ENCODE peak calls at places on chromosomes 11 and 22, in four cellular contexts. One of them, this sample, is unnamed.

GRCh38 chr11:76206327-76207081 is at the start of gene WNT11:
- DNase-seq in HepG2: no peak
- DNase-seq in A549: peak
- DNase-seq in K562: peak
- DNase-seq in this sample: peak

GRCh38 chr11:19276859-19277808 is 36.4 kb upstream of the E2F8 start:
- DNase-seq in HepG2: peak
- DNase-seq in A549: peak
- DNase-seq in K562: no peak
- DNase-seq in this sample: no peak

GRCh38 chr11:104858882-104859735 is 39.2 kb downstream of the CASP12 start:
- DNase-seq in A549: no peak
- DNase-seq in HepG2: no peak
- DNase-seq in K562: no peak
- DNase-seq in this sample: no peak

GRCh38 chr22:25482868-25483639 is 81.4 kb upstream of the GRK3 start:
- DNase-seq in HepG2: no peak
- DNase-seq in A549: no peak
- DNase-seq in K562: no peak
- DNase-seq in this sample: no peak

GRCh38 chr11:126431401-126432064 is 76.0 kb downstream of the ST3GAL4 start:
- DNase-seq in A549: no peak
- DNase-seq in HepG2: peak
- DNase-seq in K562: no peak
- DNase-seq in this sample: no peak

GRCh38 chr11:32312206-32312817 is 123.0 kb downstream of the WT1 start:
- DNase-seq in K562: no peak
- DNase-seq in HepG2: no peak
- DNase-seq in A549: peak
- DNase-seq in this sample: no peak

GRCh38 chr22:20955548-20955947 is 11.5 kb upstream of the AIFM3 start:
- DNase-seq in HepG2: no peak
- DNase-seq in A549: peak
- DNase-seq in K562: no peak
- DNase-seq in this sample: no peak

GRCh38 chr22:25602924-25603323 is 38.4 kb downstream of the GRK3 start:
- DNase-seq in K562: no peak
- DNase-seq in HepG2: no peak
- DNase-seq in A549: no peak
- DNase-seq in this sample: no peak

GRCh38 chr11:19660076-19660475 is 52.6 kb upstream of the NAV2 start:
- DNase-seq in K562: peak
- DNase-seq in HepG2: peak
- DNase-seq in A549: peak
- DNase-seq in this sample: no peak

GRCh38 chr11:12414641-12415040 is 37.3 kb downstream of the PARVA start:
- DNase-seq in HepG2: no peak
- DNase-seq in K562: no peak
- DNase-seq in A549: no peak
- DNase-seq in this sample: no peak

GRCh38 chr11:113296447-113297205 is 17.8 kb upstream of the TTC12 start:
- DNase-seq in A549: no peak
- DNase-seq in HepG2: no peak
- DNase-seq in K562: no peak
- DNase-seq in this sample: no peak

GRCh38 chr11:112315861-112316739 is 55.4 kb upstream of the PLET1 start:
- DNase-seq in K562: no peak
- DNase-seq in HepG2: no peak
- DNase-seq in A549: no peak
- DNase-seq in this sample: no peak

GRCh38 chr11:111510311-111510710 is 1.9 kb downstream of the BTG4 start:
- DNase-seq in HepG2: no peak
- DNase-seq in A549: no peak
- DNase-seq in K562: no peak
- DNase-seq in this sample: no peak

GRCh38 chr11:36186340-36186739 is 102.9 kb downstream of the COMMD9 start:
- DNase-seq in K562: no peak
- DNase-seq in HepG2: no peak
- DNase-seq in A549: no peak
- DNase-seq in this sample: no peak

GRCh38 chr22:39943366-39943765 is 16.8 kb upstream of the TMA7B start:
- DNase-seq in K562: peak
- DNase-seq in HepG2: no peak
- DNase-seq in A549: no peak
- DNase-seq in this sample: peak

GRCh38 chr11:90555477-90555876 is 332.6 kb upstream of the CHORDC1 start:
- DNase-seq in HepG2: no peak
- DNase-seq in A549: no peak
- DNase-seq in K562: no peak
- DNase-seq in this sample: no peak

GRCh38 chr11:39367526-39367925 is 2091.9 kb downstream of the LRRC4C start:
- DNase-seq in K562: no peak
- DNase-seq in A549: no peak
- DNase-seq in HepG2: no peak
- DNase-seq in this sample: no peak

GRCh38 chr11:13465909-13466371 is 2.9 kb upstream of the BTBD10 start:
- DNase-seq in HepG2: peak
- DNase-seq in K562: peak
- DNase-seq in A549: peak
- DNase-seq in this sample: no peak

GRCh38 chr11:35303596-35304392 is 115.6 kb downstream of the SLC1A2 start:
- DNase-seq in HepG2: peak
- DNase-seq in A549: peak
- DNase-seq in K562: no peak
- DNase-seq in this sample: no peak

GRCh38 chr22:22880645-22881044 is 7.0 kb upstream of the IGLL5 start:
- DNase-seq in HepG2: no peak
- DNase-seq in A549: no peak
- DNase-seq in K562: peak
- DNase-seq in this sample: no peak

GRCh38 chr22:22879675-22880029 is 8.0 kb upstream of the IGLL5 start:
- DNase-seq in K562: no peak
- DNase-seq in A549: no peak
- DNase-seq in HepG2: no peak
- DNase-seq in this sample: no peak

GRCh38 chr22:22878211-22878570 is 9.4 kb upstream of the IGLL5 start:
- DNase-seq in HepG2: no peak
- DNase-seq in K562: peak
- DNase-seq in A549: no peak
- DNase-seq in this sample: no peak

GRCh38 chr22:22878801-22879674 is 8.6 kb upstream of the IGLL5 start:
- DNase-seq in HepG2: no peak
- DNase-seq in K562: peak
- DNase-seq in A549: no peak
- DNase-seq in this sample: no peak

DNA sequence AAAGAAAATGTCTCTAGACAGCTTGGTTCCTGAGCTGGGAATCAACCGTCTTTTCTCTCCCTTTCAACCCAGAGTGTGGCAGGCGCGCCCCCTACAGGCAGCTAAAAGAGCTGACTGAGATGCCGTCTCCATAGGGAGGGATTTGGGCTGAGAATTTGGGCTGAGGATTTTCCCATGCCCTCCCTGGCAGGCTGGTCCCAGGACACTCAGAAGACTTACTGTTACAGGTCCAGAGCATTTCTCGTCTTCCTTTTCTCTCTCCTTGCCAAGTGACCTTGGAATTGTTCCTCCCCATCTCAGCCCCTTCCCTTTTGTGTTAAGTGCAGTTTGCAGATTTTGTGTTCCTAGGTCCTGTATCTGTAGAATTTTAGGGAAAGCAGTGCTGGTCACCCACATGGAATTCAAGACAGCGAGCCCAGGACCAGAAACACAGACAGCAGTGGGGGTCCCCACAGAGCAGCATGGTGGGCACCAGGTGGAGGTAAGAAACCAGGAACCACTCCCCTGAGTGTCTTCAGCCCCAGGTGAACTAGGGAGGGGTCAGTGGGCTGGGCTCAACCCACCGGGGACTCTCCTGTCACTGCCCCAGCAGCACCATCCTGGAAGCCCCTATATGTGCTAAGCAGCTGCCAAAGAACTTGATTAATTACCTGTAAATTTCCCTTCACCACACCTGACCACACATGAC is 9.9 kb upstream of the IGLL5 start:
- DNase-seq in HepG2: peak
- DNase-seq in A549: peak
- DNase-seq in K562: no peak
- DNase-seq in this sample: peak
- TF ChIP-seq NR3C1 in HepG2: no peak
- TF ChIP-seq NR3C1 in A549: no peak
- TF ChIP-seq NR3C1 in K562: no peak
- TF ChIP-seq NR3C1 in this sample: no peak

GRCh38 chr11:73233211-73233610 is 15.1 kb downstream of the P2RY2 start:
- DNase-seq in A549: no peak
- DNase-seq in HepG2: no peak
- DNase-seq in K562: no peak
- DNase-seq in this sample: no peak

GRCh38 chr11:73234403-73235181 is 16.5 kb downstream of the P2RY2 start:
- DNase-seq in HepG2: no peak
- DNase-seq in K562: no peak
- DNase-seq in A549: no peak
- DNase-seq in this sample: no peak

GRCh38 chr11:73236205-73236765 is 18.2 kb downstream of the P2RY2 start:
- DNase-seq in K562: no peak
- DNase-seq in A549: no peak
- DNase-seq in HepG2: no peak
- DNase-seq in this sample: no peak

GRCh38 chr11:73235236-73235786 is 17.2 kb downstream of the P2RY2 start:
- DNase-seq in A549: no peak
- DNase-seq in K562: no peak
- DNase-seq in HepG2: no peak
- DNase-seq in this sample: no peak

GRCh38 chr11:73233704-73234402 is 15.8 kb downstream of the P2RY2 start:
- DNase-seq in HepG2: no peak
- DNase-seq in A549: no peak
- DNase-seq in K562: no peak
- DNase-seq in this sample: peak
- TF ChIP-seq NR3C1 in HepG2: no peak
- TF ChIP-seq NR3C1 in A549: no peak
- TF ChIP-seq NR3C1 in K562: no peak
- TF ChIP-seq NR3C1 in this sample: no peak

GRCh38 chr11:67352546-67353316 is 615 bp downstream of the POLD4 start:
- DNase-seq in HepG2: peak
- DNase-seq in K562: no peak
- DNase-seq in A549: no peak
- DNase-seq in this sample: peak
- TF ChIP-seq NR3C1 in HepG2: no peak
- TF ChIP-seq NR3C1 in K562: no peak
- TF ChIP-seq NR3C1 in A549: no peak
- TF ChIP-seq NR3C1 in this sample: no peak

GRCh38 chr11:28628412-28628811 is 520.2 kb downstream of the METTL15 start:
- DNase-seq in HepG2: no peak
- DNase-seq in A549: no peak
- DNase-seq in K562: no peak
- DNase-seq in this sample: peak

GRCh38 chr11:28625532-28625931 is 517.3 kb downstream of the METTL15 start:
- DNase-seq in K562: no peak
- DNase-seq in A549: no peak
- DNase-seq in HepG2: no peak
- DNase-seq in this sample: no peak

GRCh38 chr11:28632338-28632737 is 524.1 kb downstream of the METTL15 start:
- DNase-seq in A549: peak
- DNase-seq in K562: no peak
- DNase-seq in HepG2: no peak
- DNase-seq in this sample: no peak

GRCh38 chr11:28629235-28629634 is 521.0 kb downstream of the METTL15 start:
- DNase-seq in HepG2: no peak
- DNase-seq in K562: no peak
- DNase-seq in A549: no peak
- DNase-seq in this sample: no peak

GRCh38 chr11:28627690-28628255 is 519.6 kb downstream of the METTL15 start:
- DNase-seq in A549: no peak
- DNase-seq in K562: no peak
- DNase-seq in HepG2: no peak
- DNase-seq in this sample: no peak
- TF ChIP-seq NR3C1 in A549: no peak
- TF ChIP-seq NR3C1 in K562: no peak
- TF ChIP-seq NR3C1 in HepG2: no peak
- TF ChIP-seq NR3C1 in this sample: no peak

GRCh38 chr11:72375241-72375640 is 59.1 kb downstream of the CLPB start:
- DNase-seq in K562: no peak
- DNase-seq in HepG2: no peak
- DNase-seq in A549: no peak
- DNase-seq in this sample: no peak
- TF ChIP-seq NR3C1 in K562: no peak
- TF ChIP-seq NR3C1 in HepG2: no peak
- TF ChIP-seq NR3C1 in A549: no peak
- TF ChIP-seq NR3C1 in this sample: no peak

GRCh38 chr11:6647282-6647679 is 8.3 kb downstream of the DCHS1 start:
- DNase-seq in A549: no peak
- DNase-seq in K562: no peak
- DNase-seq in HepG2: no peak
- DNase-seq in this sample: peak

GRCh38 chr11:6646040-6646439 is 9.6 kb downstream of the DCHS1 start:
- DNase-seq in A549: no peak
- DNase-seq in HepG2: no peak
- DNase-seq in K562: peak
- DNase-seq in this sample: no peak

GRCh38 chr11:6647836-6648235 is 7.8 kb downstream of the DCHS1 start:
- DNase-seq in HepG2: no peak
- DNase-seq in K562: no peak
- DNase-seq in A549: no peak
- DNase-seq in this sample: no peak

GRCh38 chr11:6648505-6648904 is 7.1 kb downstream of the DCHS1 start:
- DNase-seq in K562: no peak
- DNase-seq in A549: no peak
- DNase-seq in HepG2: no peak
- DNase-seq in this sample: no peak

GRCh38 chr11:6646631-6647281 is 8.9 kb downstream of the DCHS1 start:
- DNase-seq in HepG2: no peak
- DNase-seq in K562: no peak
- DNase-seq in A549: no peak
- DNase-seq in this sample: no peak
- TF ChIP-seq NR3C1 in HepG2: no peak
- TF ChIP-seq NR3C1 in K562: no peak
- TF ChIP-seq NR3C1 in A549: no peak
- TF ChIP-seq NR3C1 in this sample: no peak

GRCh38 chr22:30074994-30075393 is 5.3 kb upstream of the HORMAD2 start:
- DNase-seq in A549: no peak
- DNase-seq in K562: no peak
- DNase-seq in HepG2: no peak
- DNase-seq in this sample: no peak

GRCh38 chr22:30078320-30079311 is 1.6 kb upstream of the HORMAD2 start:
- DNase-seq in HepG2: no peak
- DNase-seq in K562: no peak
- DNase-seq in A549: no peak
- DNase-seq in this sample: no peak

GRCh38 chr22:30077279-30077678 is 3.0 kb upstream of the HORMAD2 start:
- DNase-seq in HepG2: peak
- DNase-seq in K562: no peak
- DNase-seq in A549: no peak
- DNase-seq in this sample: no peak

GRCh38 chr22:30080805-30081204 is 541 bp downstream of the HORMAD2 start:
- DNase-seq in A549: no peak
- DNase-seq in HepG2: no peak
- DNase-seq in K562: no peak
- DNase-seq in this sample: no peak

GRCh38 chr22:30079952-30080533 is at the start of gene HORMAD2:
- DNase-seq in K562: no peak
- DNase-seq in A549: no peak
- DNase-seq in HepG2: no peak
- DNase-seq in this sample: peak
- TF ChIP-seq NR3C1 in K562: no peak
- TF ChIP-seq NR3C1 in A549: no peak
- TF ChIP-seq NR3C1 in HepG2: no peak
- TF ChIP-seq NR3C1 in this sample: no peak